ENCODE peak calls at places on chromosomes 11 and 22, in four cellular contexts. D, M, Z and W are unnamed samples.

GRCh38 chr11:707817-708420 is 1.9 kb downstream of the EPS8L2 start:
- DNase-seq in D (peak), M (no peak), Z (no peak), W (no peak)

GRCh38 chr11:121800704-121801516 is 315.1 kb downstream of the BLID start:
- DNase-seq in D (peak), M (no peak), Z (no peak), W (peak)

GRCh38 chr22:42203609-42204008 is 66.8 kb downstream of the TCF20 start:
- DNase-seq in D (no peak), M (no peak), Z (no peak), W (no peak)

GRCh38 chr11:116644948-116645305 is 127.9 kb downstream of the BUD13 start:
- DNase-seq in D (no peak), M (no peak), Z (no peak), W (no peak)

GRCh38 chr11:62472063-62472884 is 53.4 kb downstream of the SCGB1A1 start:
- DNase-seq in D (no peak), M (no peak), Z (no peak), W (no peak)

GRCh38 chr11:131975624-131976420 is 605.4 kb downstream of the NTM start:
- DNase-seq in D (no peak), M (no peak), Z (no peak), W (no peak)

GRCh38 chr11:116176484-116177005 is 596.2 kb downstream of the BUD13 start:
- DNase-seq in D (no peak), M (no peak), Z (no peak), W (no peak)

GRCh38 chr22:43923191-43923590 is 414 bp upstream of the PNPLA3 start:
- DNase-seq in D (peak), M (no peak), Z (no peak), W (no peak)

GRCh38 chr11:70730411-70730810 is 332.1 kb downstream of the CTTN start:
- DNase-seq in D (no peak), M (no peak), Z (peak), W (no peak)

GRCh38 chr11:13942908-13943505 is 19.5 kb upstream of the SPON1 start:
- DNase-seq in D (peak), M (no peak), Z (no peak), W (no peak)

GRCh38 chr11:68324695-68325094 is 12.3 kb downstream of the LRP5 start:
- DNase-seq in D (no peak), M (no peak), Z (no peak), W (no peak)

GRCh38 chr11:93775289-93775688 is 8.8 kb upstream of the MED17 start:
- DNase-seq in D (peak), M (no peak), Z (no peak), W (no peak)

GRCh38 chr11:67638535-67639437 is 777 bp downstream of the TBX10 start:
- DNase-seq in D (no peak), M (no peak), Z (no peak), W (no peak)

GRCh38 chr11:112289588-112290461 is 29.2 kb upstream of the PLET1 start:
- DNase-seq in D (peak), M (peak), Z (peak), W (peak)

GRCh38 chr11:3380706-3381570 is 2.0 kb upstream of the ZNF195 start:
- DNase-seq in D (peak), M (no peak), Z (no peak), W (no peak)

GRCh38 chr11:70423523-70424505 is 25.5 kb downstream of the CTTN start:
- DNase-seq in D (peak), M (no peak), Z (no peak), W (no peak)

GRCh38 chr22:19059481-19060278 is 62.5 kb downstream of the DGCR2 start:
- DNase-seq in D (no peak), M (no peak), Z (peak), W (no peak)

GRCh38 chr11:122642971-122643370 is 12.6 kb upstream of the UBASH3B start:
- DNase-seq in D (no peak), M (no peak), Z (no peak), W (no peak)

GRCh38 chr11:117187007-117187406 is 8.5 kb downstream of the SIDT2 start:
- DNase-seq in D (no peak), M (no peak), Z (no peak), W (no peak)

GRCh38 chr22:17570851-17571631 is 7.7 kb downstream of the SLC25A18 start:
- DNase-seq in D (peak), M (peak), Z (peak), W (peak)

GRCh38 chr11:27444801-27445215 is 27.8 kb downstream of the LGR4 start:
- DNase-seq in D (no peak), M (no peak), Z (no peak), W (no peak)

GRCh38 chr22:33188316-33188715 is 130.1 kb upstream of the SYN3 start:
- DNase-seq in D (no peak), M (no peak), Z (no peak), W (no peak)

GRCh38 chr11:10973416-10973815 is 115.6 kb upstream of the ZBED5 start:
- DNase-seq in D (no peak), M (no peak), Z (no peak), W (no peak)

GRCh38 chr11:17498475-17498874 is 21.8 kb upstream of the ABCC8 start:
- DNase-seq in D (peak), M (no peak), Z (peak), W (no peak)

GRCh38 chr11:10674440-10674855 is 19.1 kb downstream of the IRAG1 start:
- DNase-seq in D (no peak), M (peak), Z (no peak), W (no peak)

GRCh38 chr11:2797741-2798361 is 87.7 kb downstream of the CDKN1C start:
- DNase-seq in D (no peak), M (no peak), Z (peak), W (peak)

GRCh38 chr11:57331720-57332119 is 4.0 kb downstream of the SSRP1 start:
- DNase-seq in D (no peak), M (no peak), Z (no peak), W (no peak)

GRCh38 chr11:69699213-69699612 is 4.6 kb downstream of the FGF19 start:
- DNase-seq in D (peak), M (no peak), Z (peak), W (no peak)

GRCh38 chr11:225734-226453 is 10.2 kb downstream of the SIRT3 start:
- DNase-seq in D (peak), M (no peak), Z (no peak), W (no peak)

GRCh38 chr11:863389-864117 is 20.9 kb downstream of the TSPAN4 start:
- DNase-seq in D (no peak), M (no peak), Z (no peak), W (no peak)

GRCh38 chr11:126655807-126656128 is 300.3 kb downstream of the ST3GAL4 start:
- DNase-seq in D (peak), M (no peak), Z (no peak), W (no peak)

GRCh38 chr22:23282986-23283385 is 102.7 kb downstream of the BCR start:
- DNase-seq in D (no peak), M (no peak), Z (no peak), W (no peak)

GRCh38 chr22:23281406-23282088 is 101.2 kb downstream of the BCR start:
- DNase-seq in D (peak), M (peak), Z (peak), W (peak)

GRCh38 chr22:23282516-23282915 is 102.2 kb downstream of the BCR start:
- DNase-seq in D (no peak), M (no peak), Z (no peak), W (no peak)

GRCh38 chr22:23281053-23281405 is 100.7 kb downstream of the BCR start:
- DNase-seq in D (no peak), M (no peak), Z (no peak), W (no peak)

GRCh38 chr22:23282089-23282501 is 101.8 kb downstream of the BCR start:
- DNase-seq in D (peak), M (peak), Z (no peak), W (no peak)
- TF ChIP-seq CTCF in D (no peak), M (no peak), Z (no peak), W (no peak)

GRCh38 chr11:65432686-65433582 is 10.3 kb downstream of the NEAT1 start:
- DNase-seq in D (peak), M (no peak), Z (no peak), W (no peak)
- TF ChIP-seq CTCF in D (no peak), M (no peak), Z (no peak), W (no peak)

GRCh38 chr11:75563978-75564552 is 2.0 kb downstream of the SERPINH1 start:
- DNase-seq in D (peak), M (peak), Z (no peak), W (peak)
- TF ChIP-seq CTCF in D (peak), M (no peak), Z (no peak), W (peak)

DNA sequence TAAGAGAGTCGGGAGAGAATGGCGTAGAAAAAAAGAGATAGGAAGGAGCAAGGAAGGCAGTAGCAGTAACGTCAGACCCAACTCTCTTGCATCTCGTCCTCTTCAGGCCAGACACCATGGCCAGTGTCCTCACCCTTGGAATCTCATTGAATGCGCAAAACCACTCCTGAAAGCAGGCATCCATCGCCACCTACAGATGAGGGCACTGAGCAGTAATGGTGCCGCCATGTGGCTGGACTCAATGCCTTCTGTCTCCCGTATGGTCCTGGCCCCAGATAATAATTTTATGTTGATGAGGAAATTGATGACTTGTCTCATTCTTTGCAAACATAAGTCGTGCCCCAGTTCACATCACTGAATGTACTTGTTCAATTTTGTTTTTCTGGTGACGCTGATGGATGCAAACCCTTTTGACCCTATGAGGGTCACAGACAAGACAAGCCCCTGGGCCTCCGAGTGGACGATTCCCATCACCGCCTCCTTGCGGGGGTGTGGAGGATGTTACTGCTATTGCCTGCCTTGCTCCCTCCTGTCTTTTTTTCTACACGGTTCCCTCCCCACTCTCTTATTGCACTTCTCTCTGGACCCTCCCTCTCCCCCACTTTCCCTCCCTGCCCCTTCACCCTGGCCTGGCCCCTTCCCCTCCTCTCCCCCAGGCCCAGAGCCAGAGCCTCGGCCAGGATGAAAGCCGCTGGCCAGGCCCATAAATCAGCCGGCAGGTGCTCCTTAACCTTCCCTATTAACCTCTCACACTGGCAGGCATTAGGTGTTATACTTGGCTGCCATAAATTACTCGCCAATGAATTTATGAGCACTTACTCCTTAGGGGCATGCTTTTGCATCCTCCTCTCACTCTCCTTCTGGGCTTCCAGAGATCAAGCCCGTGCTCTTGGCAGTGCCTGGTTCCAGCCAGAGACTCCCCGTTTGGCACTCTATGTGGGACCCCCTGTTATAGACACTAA is 18.1 kb upstream of the ALX4 start:
- DNase-seq in D (no peak), M (no peak), Z (peak), W (no peak)
- TF ChIP-seq CTCF in D (peak), M (no peak), Z (no peak), W (no peak)

DNA sequence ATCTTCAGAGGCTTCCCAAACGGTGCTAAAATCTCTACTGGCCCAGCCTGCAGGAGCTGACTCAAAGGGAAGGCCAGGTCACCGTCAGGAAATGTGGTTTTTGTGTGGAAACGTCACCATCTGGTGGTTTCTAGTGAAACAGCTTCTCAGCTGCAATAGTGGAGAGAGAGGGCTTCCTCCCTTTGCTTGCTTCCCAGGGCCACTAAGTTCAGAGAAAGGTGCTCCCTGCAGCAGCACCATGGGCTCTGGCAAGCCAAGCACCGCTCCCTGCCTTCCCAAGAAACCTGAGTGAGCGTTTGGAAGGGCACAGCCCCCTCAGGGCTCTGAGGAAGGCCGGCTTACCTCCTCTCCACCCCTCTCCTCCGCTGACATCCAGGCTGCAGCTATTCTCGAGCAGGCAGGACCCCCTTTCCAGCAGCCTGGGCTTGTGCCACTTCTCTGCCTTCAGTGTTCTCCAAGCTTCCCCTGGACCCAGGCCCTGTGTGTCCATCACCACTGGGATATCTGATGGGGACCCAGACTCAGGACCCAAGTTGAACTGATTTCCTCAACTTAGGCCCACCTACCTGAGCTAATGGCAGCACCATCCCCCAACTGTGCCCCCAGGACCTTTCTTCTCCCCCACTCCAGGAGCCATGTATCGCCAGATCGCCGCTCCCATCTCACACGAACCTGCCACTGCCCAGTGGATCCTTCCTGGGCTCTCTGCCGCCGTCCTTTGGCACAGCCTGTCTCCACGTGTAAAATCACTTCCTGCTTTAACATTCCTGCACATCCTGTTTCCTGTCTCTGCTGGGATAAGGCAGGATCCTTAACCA is 9.8 kb downstream of the SPATA19 start:
- DNase-seq in D (peak), M (no peak), Z (no peak), W (peak)
- TF ChIP-seq CTCF in D (peak), M (no peak), Z (peak), W (peak)

DNA sequence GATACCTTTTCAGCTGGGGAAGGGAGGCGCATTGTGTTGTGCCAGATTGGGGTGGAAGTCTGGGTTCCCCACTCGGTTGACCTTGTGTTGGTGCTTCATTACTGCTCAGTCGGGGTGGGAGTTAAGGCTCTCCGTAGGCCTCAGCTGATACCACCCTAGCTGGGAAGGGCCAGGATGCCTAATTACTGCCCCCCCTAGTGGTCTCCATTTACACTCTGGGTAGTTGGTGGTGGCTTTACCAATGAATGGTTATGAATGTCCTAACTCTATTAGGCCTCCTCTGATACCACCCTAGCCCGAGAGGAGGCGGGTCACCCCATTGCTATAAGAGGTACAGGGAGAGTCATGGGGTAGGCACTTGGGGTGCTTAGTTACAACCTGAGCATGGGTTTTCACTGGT is 27.5 kb upstream of the HIKESHI start:
- DNase-seq in D (no peak), M (no peak), Z (no peak), W (no peak)
- TF ChIP-seq CTCF in D (peak), M (no peak), Z (no peak), W (no peak)

DNA sequence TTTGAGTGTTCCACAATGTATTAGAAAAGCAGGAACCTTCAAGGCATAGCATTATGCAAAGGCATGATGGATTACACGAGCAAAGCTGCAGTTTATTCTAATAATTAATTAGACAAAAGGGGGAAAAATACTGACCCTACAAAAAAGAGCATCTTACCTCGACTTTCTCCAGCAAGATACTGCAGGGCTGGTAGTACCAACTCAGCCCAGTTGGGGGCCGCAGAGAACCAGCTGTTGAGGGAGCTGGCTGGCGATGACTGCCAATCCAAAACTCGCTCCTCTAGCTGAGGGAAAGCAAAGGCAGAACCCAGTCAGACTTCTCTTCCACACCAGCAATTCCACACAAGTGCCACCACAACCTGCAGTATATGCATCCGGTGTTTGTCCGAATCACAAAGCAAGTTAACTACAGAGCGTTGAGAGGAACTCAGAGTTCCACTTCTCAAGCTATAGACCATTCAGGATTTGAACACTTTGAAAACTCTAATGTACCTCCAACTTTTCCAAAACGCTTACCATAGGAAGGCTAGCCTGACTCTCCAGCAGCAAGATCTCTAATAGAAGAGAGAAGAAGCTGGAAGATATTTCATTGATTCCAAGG is 13.7 kb downstream of the NFRKB start:
- DNase-seq in D (peak), M (no peak), Z (no peak), W (no peak)
- TF ChIP-seq CTCF in D (peak), M (no peak), Z (no peak), W (peak)